ENCODE peak calls at places on chromosomes 13 and 19, in seven cellular contexts. Z is WTC11, F is retinal pigment epithelial cell, J is AG09319, S is choroid plexus epithelial cell, X is progenitor cell of endocrine pancreas, G is BJ. T is an unnamed sample.

GRCh38 chr13:51523082-51523518 is 61.2 kb upstream of the WDFY2 start:
- DNase-seq in Z (no peak), F (no peak), J (no peak), S (peak), X (no peak), G (no peak), T (no peak)

GRCh38 chr13:27012482-27013197 is 159.0 kb downstream of the USP12 start:
- DNase-seq in Z (no peak), F (peak), J (no peak), S (peak), X (no peak), G (peak), T (no peak)

GRCh38 chr13:79549355-79550106 is 68.6 kb downstream of the NDFIP2 start:
- DNase-seq in Z (no peak), F (no peak), J (no peak), S (peak), X (no peak), G (no peak), T (no peak)

GRCh38 chr13:32731576-32731975 is 145.3 kb downstream of the PDS5B start:
- DNase-seq in Z (no peak), F (no peak), J (no peak), S (peak), X (no peak), G (no peak), T (no peak)

GRCh38 chr13:106083620-106084350 is 451.7 kb downstream of the EFNB2 start:
- DNase-seq in Z (peak), F (no peak), J (no peak), S (peak), X (no peak), G (no peak), T (no peak)

GRCh38 chr13:24353736-24354135 is 44.4 kb downstream of the C1QTNF9 start:
- DNase-seq in Z (no peak), F (no peak), J (no peak), S (no peak), X (no peak), G (no peak), T (no peak)

GRCh38 chr19:27744926-27745844 is 1467.8 kb downstream of the UQCRFS1 start:
- DNase-seq in Z (no peak), F (no peak), J (no peak), S (no peak), X (no peak), G (no peak), T (no peak)

GRCh38 chr13:40077396-40078027 is 422.1 kb downstream of the COG6 start:
- DNase-seq in Z (no peak), F (no peak), J (no peak), S (no peak), X (no peak), G (no peak), T (no peak)

GRCh38 chr19:47698631-47699359 is 14.4 kb upstream of the EHD2 start:
- DNase-seq in Z (no peak), F (no peak), J (no peak), S (no peak), X (no peak), G (no peak), T (no peak)

GRCh38 chr19:867301-867793 is 7.9 kb downstream of the CFD start:
- DNase-seq in Z (no peak), F (no peak), J (no peak), S (peak), X (no peak), G (no peak), T (peak)

GRCh38 chr19:39318690-39319089 is 2.0 kb downstream of the LRFN1 start:
- DNase-seq in Z (no peak), F (no peak), J (no peak), S (no peak), X (no peak), G (no peak), T (no peak)

GRCh38 chr13:75194717-75195116 is 287.3 kb downstream of the TBC1D4 start:
- DNase-seq in Z (no peak), F (no peak), J (no peak), S (no peak), X (no peak), G (no peak), T (no peak)

GRCh38 chr13:35979378-35979911 is 151.7 kb downstream of the DCLK1 start:
- DNase-seq in Z (no peak), F (peak), J (peak), S (peak), X (no peak), G (peak), T (no peak)

GRCh38 chr13:101706651-101707050 is 254.2 kb downstream of the ITGBL1 start:
- DNase-seq in Z (no peak), F (no peak), J (peak), S (peak), X (no peak), G (peak), T (no peak)

GRCh38 chr13:98083936-98084335 is 59.0 kb upstream of the FARP1 start:
- DNase-seq in Z (no peak), F (no peak), J (no peak), S (no peak), X (no peak), G (no peak), T (no peak)

GRCh38 chr19:5254543-5254942 is 86.1 kb downstream of the PTPRS start:
- DNase-seq in Z (no peak), F (no peak), J (no peak), S (no peak), X (no peak), G (no peak), T (no peak)

GRCh38 chr19:19405919-19406877 is 723 bp downstream of the GATAD2A start:
- DNase-seq in Z (peak), F (no peak), J (no peak), S (peak), X (peak), G (no peak), T (peak)

GRCh38 chr19:2337329-2337707 is 8.8 kb downstream of the SPPL2B start:
- DNase-seq in Z (peak), F (peak), J (no peak), S (peak), X (no peak), G (no peak), T (peak)

GRCh38 chr13:86020350-86021002 is 221.3 kb upstream of the SLITRK6 start:
- DNase-seq in Z (no peak), F (peak), J (peak), S (peak), X (no peak), G (no peak), T (no peak)

GRCh38 chr19:34733266-34733825 is 697 bp upstream of the ZNF181 start:
- DNase-seq in Z (peak), F (no peak), J (no peak), S (no peak), X (peak), G (no peak), T (no peak)

GRCh38 chr19:18514800-18515682 is 6.8 kb downstream of the ELL start:
- DNase-seq in Z (no peak), F (peak), J (no peak), S (peak), X (no peak), G (no peak), T (no peak)

GRCh38 chr13:110676511-110677204 is 29.3 kb downstream of the CARS2 start:
- DNase-seq in Z (no peak), F (no peak), J (no peak), S (no peak), X (no peak), G (no peak), T (no peak)

GRCh38 chr19:2494084-2494446 is 18.1 kb downstream of the GADD45B start:
- DNase-seq in Z (no peak), F (no peak), J (no peak), S (peak), X (no peak), G (no peak), T (no peak)

GRCh38 chr13:113489171-113489548 is 1.4 kb downstream of the DCUN1D2 start:
- DNase-seq in Z (peak), F (no peak), J (no peak), S (peak), X (no peak), G (no peak), T (peak)

GRCh38 chr19:51016798-51017683 is 2.5 kb downstream of the KLK10 start:
- DNase-seq in Z (peak), F (no peak), J (no peak), S (peak), X (peak), G (no peak), T (peak)

GRCh38 chr19:23481043-23481442 is 85.8 kb upstream of the ZNF91 start:
- DNase-seq in Z (no peak), F (no peak), J (no peak), S (no peak), X (no peak), G (no peak), T (no peak)

GRCh38 chr19:12946092-12946845 is 607 bp downstream of the RAD23A start:
- DNase-seq in Z (peak), F (peak), J (peak), S (peak), X (peak), G (no peak), T (peak)

GRCh38 chr19:1343026-1343425 is 40.7 kb upstream of the NDUFS7 start:
- DNase-seq in Z (no peak), F (no peak), J (no peak), S (peak), X (no peak), G (no peak), T (no peak)

DNA sequence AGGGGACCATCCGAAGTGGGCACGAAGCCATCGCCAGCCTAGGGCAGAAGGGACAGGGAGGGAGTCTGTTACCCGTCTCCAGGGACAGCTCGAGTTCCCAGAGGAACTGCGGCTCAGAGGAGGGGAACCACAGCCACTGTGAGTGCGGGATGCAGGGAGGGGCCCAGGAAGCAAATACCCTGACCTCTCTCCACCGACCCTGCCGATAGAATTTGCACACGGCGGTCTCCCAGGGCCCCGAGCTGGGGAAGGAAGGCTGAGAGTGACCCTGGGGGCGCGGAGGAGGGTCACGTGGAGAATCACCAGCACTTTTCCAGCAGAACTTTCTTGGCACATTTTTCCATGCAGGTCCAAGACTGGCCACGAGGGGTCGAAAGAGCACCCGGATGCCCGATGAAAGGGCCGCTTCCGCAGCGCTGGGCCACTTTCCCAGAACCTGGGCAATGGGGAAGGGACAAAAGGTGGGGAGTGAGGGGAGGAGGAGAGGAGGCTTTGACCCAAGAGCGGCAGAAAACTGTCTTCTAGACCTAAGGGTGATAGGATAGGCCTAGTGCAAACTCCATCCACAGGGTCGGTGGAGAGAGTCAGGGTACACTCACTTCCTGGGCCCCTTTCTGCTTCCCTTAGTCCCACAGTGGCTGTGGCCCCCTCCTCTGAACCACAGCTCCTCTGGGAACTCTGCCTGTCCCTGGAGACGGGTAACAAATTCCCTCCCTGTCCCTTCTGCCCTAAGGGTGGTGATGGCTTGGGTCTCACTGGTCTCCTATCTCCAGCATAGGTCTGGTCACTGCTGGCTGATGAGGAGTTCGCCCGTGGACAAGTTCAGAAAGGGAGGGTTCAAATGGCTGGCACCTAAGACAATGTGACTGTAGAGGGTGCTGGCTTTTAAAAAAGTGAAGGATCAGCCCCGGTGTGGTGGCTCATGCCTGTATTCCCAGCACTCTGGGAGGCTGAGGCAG is 5.3 kb upstream of the GPR4 start:
- DNase-seq in Z (peak), F (peak), J (peak), S (peak), X (peak), G (no peak), T (peak)
- TF ChIP-seq CTCF in Z (peak), F (peak), J (peak), S (peak), X (peak), G (peak), T (peak)

DNA sequence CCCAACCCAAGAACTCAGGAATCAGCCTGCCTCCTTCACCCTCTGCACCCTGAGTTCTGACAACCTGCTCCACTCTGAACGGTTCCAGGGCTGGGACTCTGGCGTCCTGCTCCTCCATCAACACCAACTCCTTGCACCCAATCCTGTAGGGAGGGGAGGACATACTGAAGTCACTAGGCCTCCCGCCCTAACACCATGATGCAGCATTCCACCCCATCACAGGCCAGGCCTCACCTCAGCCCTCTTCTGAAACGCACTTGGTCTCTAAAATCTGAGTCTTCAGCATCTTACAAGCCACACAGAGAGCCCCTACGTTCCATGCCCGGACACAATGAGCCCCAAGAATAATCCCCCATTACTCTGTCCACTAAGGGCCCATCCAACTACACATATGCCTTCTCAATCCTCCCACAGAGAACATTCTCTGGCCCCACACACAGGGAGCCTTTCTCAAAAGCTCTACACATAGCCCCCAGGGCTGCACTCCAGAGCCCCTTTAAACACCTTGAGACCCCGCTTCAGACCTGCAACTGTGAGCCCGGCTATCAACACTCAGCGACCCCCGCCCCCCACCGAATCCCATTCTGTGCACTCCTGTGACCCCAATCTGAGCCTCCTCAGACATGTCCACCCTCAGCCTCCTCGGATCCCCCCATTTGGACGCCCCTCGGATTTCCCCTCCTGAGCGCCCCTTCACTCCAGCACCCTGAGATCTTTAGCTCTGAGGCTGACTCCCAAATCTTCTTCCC is 559 bp downstream of the ALKBH6 start:
- DNase-seq in Z (no peak), F (no peak), J (no peak), S (no peak), X (no peak), G (no peak), T (no peak)
- TF ChIP-seq CTCF in Z (no peak), F (no peak), J (no peak), S (no peak), X (no peak), G (no peak), T (no peak)

DNA sequence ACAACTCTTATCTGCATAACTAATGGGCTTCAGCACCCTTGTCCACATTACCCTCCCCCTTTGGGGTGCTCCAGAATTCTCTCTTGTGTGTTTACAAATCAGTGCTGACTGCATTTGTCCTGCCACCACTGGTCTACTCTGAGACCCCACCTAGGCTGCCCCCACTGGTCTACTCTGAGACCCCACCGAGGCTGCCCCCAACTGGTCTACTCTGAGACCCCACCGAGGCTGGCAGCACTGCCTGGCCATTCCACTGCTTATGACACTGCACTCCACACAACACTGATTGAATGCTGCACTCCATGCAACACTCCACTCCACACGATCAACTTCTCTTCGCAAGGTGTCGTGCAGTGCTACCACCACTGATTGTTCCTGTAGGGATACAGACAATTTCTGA is 1459.2 kb upstream of the SLC10A2 start:
- DNase-seq in Z (no peak), F (no peak), J (no peak), S (no peak), X (no peak), G (no peak), T (no peak)
- TF ChIP-seq CTCF in Z (no peak), F (no peak), J (no peak), S (no peak), X (no peak), G (no peak), T (no peak)

GRCh38 chr19:46574533-46574932 is 26.6 kb upstream of the CALM3 start:
- DNase-seq in Z (no peak), F (peak), J (no peak), S (peak), X (no peak), G (no peak), T (no peak)

GRCh38 chr19:46573679-46574522 is 27.2 kb upstream of the CALM3 start:
- DNase-seq in Z (no peak), F (no peak), J (no peak), S (no peak), X (no peak), G (no peak), T (no peak)

DNA sequence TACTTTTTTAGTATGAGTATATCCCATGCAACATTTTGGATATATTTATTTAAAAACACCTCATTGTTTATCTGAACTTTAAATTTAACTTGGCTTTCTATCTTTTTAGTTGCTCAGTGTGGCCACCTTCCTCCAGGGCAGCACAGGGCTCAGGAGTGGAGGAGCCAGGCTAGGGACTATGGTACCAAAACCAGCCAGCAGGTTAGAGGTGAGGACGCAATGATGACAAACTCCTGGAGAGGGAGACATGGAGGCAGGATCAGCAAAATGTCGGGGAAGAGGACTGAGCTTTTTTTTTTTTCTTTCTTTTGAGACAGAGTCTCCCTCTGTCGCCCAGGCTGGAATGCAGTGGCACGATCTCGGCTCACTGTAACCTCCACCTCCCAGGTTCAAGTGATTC is 29.6 kb upstream of the CALM3 start:
- DNase-seq in Z (peak), F (no peak), J (no peak), S (peak), X (no peak), G (no peak), T (peak)
- TF ChIP-seq CTCF in Z (no peak), F (peak), J (peak), S (peak), X (peak), G (no peak), T (no peak)

GRCh38 chr19:41431426-41432386 is 4.5 kb upstream of the B3GNT8 start:
- DNase-seq in Z (no peak), F (no peak), J (no peak), S (peak), X (no peak), G (no peak), T (no peak)
- TF ChIP-seq CTCF in Z (no peak), F (peak), J (peak), S (peak), X (peak), G (peak), T (no peak)

DNA sequence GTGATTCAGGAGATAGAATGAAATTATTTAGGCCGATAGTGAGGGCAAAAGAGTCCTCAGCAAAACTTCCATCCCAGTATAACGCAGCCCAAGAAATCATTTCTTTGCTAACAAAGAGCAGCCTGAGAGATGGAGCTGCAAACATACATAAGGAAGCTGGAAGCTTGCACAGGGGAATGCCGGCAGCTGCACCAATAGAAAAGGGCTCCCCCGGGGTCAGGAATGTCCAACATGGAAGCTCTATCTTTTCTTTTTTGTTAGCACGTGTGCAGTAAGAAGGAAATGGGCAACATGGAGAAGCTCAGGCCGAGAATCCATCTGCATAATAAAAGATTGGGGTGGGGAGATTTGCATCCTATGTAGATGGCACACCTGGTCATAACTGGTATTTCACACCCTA is 1363.5 kb upstream of the PCDH20 start:
- DNase-seq in Z (peak), F (no peak), J (no peak), S (no peak), X (no peak), G (no peak), T (peak)
- TF ChIP-seq CTCF in Z (no peak), F (no peak), J (no peak), S (no peak), X (no peak), G (no peak), T (no peak)

DNA sequence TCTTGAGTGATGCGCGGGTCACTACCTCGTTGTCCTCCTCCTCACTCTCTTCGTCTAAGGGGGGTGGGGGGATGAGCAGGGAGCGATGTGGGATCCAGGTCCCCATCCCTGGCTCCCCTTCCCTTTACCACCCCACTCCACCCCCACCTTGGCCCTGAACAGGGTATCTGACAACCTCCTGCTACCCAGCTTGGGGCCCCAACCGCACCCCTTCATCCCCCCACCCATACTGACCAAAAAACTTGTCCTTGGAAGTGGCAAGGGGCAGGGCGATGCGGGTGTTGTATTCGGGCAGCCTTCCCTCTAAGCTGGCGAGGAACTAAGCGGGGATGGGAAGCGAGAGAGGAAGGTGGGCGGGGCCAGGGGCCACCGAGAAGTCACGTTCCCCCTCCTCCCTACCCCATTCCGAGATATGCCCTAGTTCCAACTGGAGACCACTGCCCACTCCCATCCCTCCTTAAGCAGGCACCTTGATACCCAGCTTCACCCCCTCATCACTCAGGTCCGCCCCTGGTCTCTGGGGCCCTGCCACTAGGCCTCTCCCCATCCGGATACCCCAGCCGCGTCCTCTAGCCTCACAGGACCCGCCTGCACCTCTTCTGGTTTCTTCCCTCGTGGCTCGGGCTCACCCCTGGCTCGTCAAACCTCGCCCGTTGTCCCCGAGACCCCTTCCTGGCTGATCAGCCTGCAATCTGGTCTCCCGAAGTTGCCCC is 1.9 kb upstream of the RGL3 start:
- DNase-seq in Z (peak), F (no peak), J (no peak), S (no peak), X (no peak), G (no peak), T (no peak)
- TF ChIP-seq CTCF in Z (no peak), F (no peak), J (no peak), S (no peak), X (no peak), G (no peak), T (no peak)

GRCh38 chr19:32921624-32922023 is 50.1 kb downstream of the CEP89 start:
- DNase-seq in Z (no peak), F (no peak), J (no peak), S (no peak), X (no peak), G (no peak), T (no peak)
- TF ChIP-seq CTCF in Z (no peak), F (no peak), J (no peak), S (no peak), X (no peak), G (no peak), T (no peak)